ENCODE peak calls at places on chromosome 2, in nine cellular contexts. U is IMR-90, C is omental fat pad, R is body of pancreas, D is epithelial cell of esophagus, Z is fibroblast of mammary gland, W is astrocyte, N is Calu3, T is coronary artery. J is an unnamed sample.

GRCh38 chr2:80105020-80105419 is 199.5 kb downstream of the LRRTM1 start:
- DNase-seq in U (peak; percentile 82), C (no peak), R (no peak), D (no peak), Z (peak; percentile 78), W (no peak), N (no peak), T (no peak), J (no peak)

GRCh38 chr2:222861411-222862067 is 703 bp downstream of the ACSL3 start:
- DNase-seq in U (no peak), C (no peak), R (no peak), D (peak; percentile 37), Z (no peak), W (no peak), N (peak; percentile 10), T (peak; percentile 76), J (no peak)

GRCh38 chr2:191959209-191959608 is 112.3 kb upstream of the CAVIN2 start:
- DNase-seq in U (no peak), C (no peak), R (no peak), D (no peak), Z (no peak), W (no peak), N (no peak), T (no peak), J (no peak)

GRCh38 chr2:64700133-64700809 is 46.6 kb upstream of the SERTAD2 start:
- DNase-seq in U (peak; percentile 50), C (no peak), R (no peak), D (peak; percentile 84), Z (peak; percentile 75), W (no peak), N (no peak), T (no peak), J (no peak)

GRCh38 chr2:191230174-191230573 is 15.0 kb upstream of the MYO1B start:
- DNase-seq in U (peak; percentile 93), C (no peak), R (no peak), D (peak; percentile 73), Z (peak; percentile 96), W (peak; percentile 98), N (no peak), T (no peak), J (no peak)

GRCh38 chr2:1497122-1497611 is 83.9 kb downstream of the TPO start:
- DNase-seq in U (no peak), C (no peak), R (no peak), D (no peak), Z (no peak), W (no peak), N (no peak), T (no peak), J (no peak)

GRCh38 chr2:134202361-134202760 is 51.5 kb upstream of the MGAT5 start:
- DNase-seq in U (no peak), C (no peak), R (no peak), D (no peak), Z (no peak), W (no peak), N (no peak), T (no peak), J (peak; percentile 25)

GRCh38 chr2:84856785-84857184 is 24.1 kb downstream of the TRABD2A start:
- DNase-seq in U (no peak), C (no peak), R (no peak), D (no peak), Z (no peak), W (no peak), N (no peak), T (no peak), J (no peak)

GRCh38 chr2:234136461-234136860 is 86.0 kb downstream of the SPP2 start:
- DNase-seq in U (no peak), C (no peak), R (no peak), D (peak; percentile 42), Z (no peak), W (no peak), N (peak; percentile 52), T (no peak), J (no peak)

GRCh38 chr2:101617188-101617587 is 80.3 kb upstream of the MAP4K4 start:
- DNase-seq in U (peak; percentile 89), C (no peak), R (no peak), D (peak; percentile 29), Z (peak; percentile 83), W (peak; percentile 88), N (no peak), T (no peak), J (no peak)

GRCh38 chr2:10776231-10776977 is 36.2 kb downstream of the PDIA6 start:
- DNase-seq in U (no peak), C (no peak), R (no peak), D (no peak), Z (no peak), W (no peak), N (no peak), T (no peak), J (no peak)

GRCh38 chr2:225429718-225430117 is 30.2 kb downstream of the NYAP2 start:
- DNase-seq in U (peak; percentile 0), C (no peak), R (peak; percentile 53), D (no peak), Z (peak; percentile 53), W (peak; percentile 16), N (no peak), T (no peak), J (peak; percentile 53)

GRCh38 chr2:162198239-162198638 is 45.0 kb downstream of the FAP start:
- DNase-seq in U (peak; percentile 81), C (no peak), R (no peak), D (no peak), Z (no peak), W (peak; percentile 79), N (no peak), T (no peak), J (no peak)

GRCh38 chr2:138435701-138436100 is 65.9 kb upstream of the SPOPL start:
- DNase-seq in U (no peak), C (no peak), R (no peak), D (no peak), Z (no peak), W (no peak), N (no peak), T (no peak), J (no peak)

GRCh38 chr2:238134393-238134785 is 4.1 kb upstream of the KLHL30 start:
- DNase-seq in U (no peak), C (no peak), R (no peak), D (no peak), Z (no peak), W (no peak), N (no peak), T (no peak), J (peak; percentile 4)

DNA sequence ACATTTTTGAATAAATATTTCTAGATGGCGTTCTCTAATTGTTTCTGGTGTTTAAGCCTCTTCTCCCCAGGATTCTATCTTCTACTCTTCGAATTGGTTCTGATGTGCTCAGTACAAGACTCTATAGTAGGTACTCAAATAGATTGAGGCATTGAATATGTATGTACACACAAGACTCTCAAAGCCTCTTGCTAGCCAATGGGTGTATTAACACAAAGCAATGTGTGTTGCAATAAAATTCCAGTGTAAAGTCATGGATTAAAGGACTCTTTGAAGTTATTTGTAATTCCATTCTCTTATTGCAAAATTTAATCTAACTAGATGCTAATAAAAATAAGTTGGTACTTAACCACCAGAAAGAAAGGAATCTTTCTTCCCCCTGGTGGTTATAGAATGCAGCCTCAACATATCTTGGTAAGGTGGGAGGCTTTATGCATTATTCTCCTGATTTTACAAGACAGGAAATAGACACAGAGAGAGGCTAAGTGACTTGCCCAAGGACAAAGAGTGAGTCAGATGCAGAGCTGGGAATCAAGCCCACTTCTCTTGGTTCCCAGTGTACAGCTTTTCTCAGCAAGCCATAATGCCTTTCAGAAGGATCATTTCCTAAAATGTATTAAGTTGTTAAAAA is 18.1 kb downstream of the LRP1B start:
- DNase-seq in U (peak; percentile 48), C (no peak), R (no peak), D (peak; percentile 64), Z (peak; percentile 70), W (peak; percentile 94), N (peak; percentile 10), T (no peak), J (no peak)
- TF ChIP-seq CTCF in U (no peak), C (no peak), R (no peak), D (peak; percentile 32), Z (peak; percentile 17), W (peak; percentile 51), N (no peak), T (no peak), J (peak; percentile 54)

DNA sequence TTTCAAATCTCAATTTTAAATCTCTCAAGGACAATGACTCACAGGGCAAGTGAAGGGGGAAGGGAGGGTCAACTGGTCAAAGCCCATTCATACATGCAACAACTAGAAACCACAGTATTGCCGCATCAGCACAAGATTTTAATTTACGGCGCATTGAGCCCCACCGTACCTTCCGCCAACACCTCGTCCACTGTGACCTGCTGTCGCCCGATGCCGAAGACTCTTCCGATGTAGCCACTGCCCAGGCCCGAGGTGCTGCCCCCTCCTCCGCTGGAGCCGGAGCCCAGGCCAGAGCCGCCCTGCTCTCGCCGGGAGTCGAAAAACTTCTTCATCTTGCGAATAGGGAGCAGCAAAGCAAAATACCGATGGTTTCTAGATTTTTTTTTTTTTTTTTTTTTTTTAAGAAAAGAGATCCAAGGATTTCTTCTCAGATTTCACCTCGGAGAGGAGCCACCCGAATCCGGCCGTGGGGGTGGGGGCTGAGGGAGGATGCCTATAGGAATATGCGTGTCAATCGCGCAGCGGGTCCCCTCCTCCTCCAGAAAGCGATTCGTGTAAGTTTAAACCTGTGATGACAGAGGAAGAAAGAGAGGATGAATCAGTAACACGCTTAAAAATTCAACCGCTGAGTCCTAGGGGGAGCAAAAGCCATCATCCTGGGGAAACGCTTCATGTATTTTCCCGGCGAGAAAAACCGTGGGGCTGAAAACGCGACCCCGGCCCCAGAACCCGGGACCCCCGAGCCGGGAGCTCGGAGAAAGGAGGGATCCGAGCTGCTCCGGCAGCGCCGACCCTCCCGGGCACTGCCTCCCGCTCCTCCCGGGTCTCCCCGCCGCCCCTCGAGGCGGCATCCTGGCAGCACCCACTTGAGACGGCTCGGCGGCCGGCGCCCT is 584 bp downstream of the AAK1 start:
- DNase-seq in U (peak; percentile 85), C (peak; percentile 42), R (peak; percentile 46), D (peak; percentile 77), Z (peak; percentile 88), W (peak; percentile 78), N (peak; percentile 39), T (no peak), J (peak; percentile 64)
- TF ChIP-seq CTCF in U (no peak), C (no peak), R (no peak), D (peak; percentile 2), Z (no peak), W (no peak), N (no peak), T (no peak), J (no peak)

GRCh38 chr2:26785431-26786206 is at the start of gene CENPA:
- DNase-seq in U (peak; percentile 100), C (peak; percentile 96), R (peak; percentile 98), D (peak; percentile 100), Z (peak; percentile 100), W (peak; percentile 99), N (peak; percentile 95), T (peak; percentile 97), J (peak; percentile 95)
- TF ChIP-seq CTCF in U (peak; percentile 23), C (no peak), R (peak; percentile 64), D (peak; percentile 29), Z (peak; percentile 3), W (no peak), N (peak; percentile 25), T (peak; percentile 32), J (peak; percentile 72)

DNA sequence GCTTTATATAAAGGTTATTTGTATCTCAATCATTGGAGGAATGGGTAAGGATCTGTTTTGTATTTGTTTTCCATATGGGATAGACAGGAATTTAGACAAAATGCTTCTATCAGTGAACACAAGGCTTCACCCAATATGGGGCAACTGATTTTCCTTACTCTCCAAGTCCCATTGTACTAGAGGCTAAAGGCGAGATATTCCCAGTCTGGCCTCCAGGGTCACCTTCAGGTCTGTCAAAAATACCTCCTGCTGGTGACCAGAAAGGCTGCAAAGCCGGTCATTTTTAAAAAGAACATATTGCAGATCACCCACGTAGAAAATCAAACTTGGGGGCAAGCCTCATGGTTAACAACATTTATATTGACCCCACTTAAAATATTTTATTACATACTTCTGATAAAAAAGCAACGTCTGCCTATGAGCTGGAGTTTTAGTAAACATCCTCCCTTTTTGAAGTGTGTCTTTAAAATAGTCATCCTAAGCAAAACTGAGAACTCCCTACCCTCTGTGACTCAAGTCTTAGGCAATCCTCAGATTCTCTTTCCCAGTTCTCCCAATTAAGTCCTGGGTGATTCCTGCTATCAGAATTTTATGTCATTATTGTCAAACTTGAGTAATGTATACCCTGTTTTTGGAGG is 276.6 kb downstream of the MREG start:
- DNase-seq in U (peak; percentile 85), C (no peak), R (no peak), D (peak; percentile 78), Z (peak; percentile 92), W (peak; percentile 62), N (no peak), T (no peak), J (no peak)
- TF ChIP-seq CTCF in U (peak; percentile 30), C (no peak), R (no peak), D (peak; percentile 38), Z (peak; percentile 50), W (peak; percentile 27), N (peak; percentile 17), T (no peak), J (peak; percentile 41)